ENCODE peak calls at places on chromosomes 11 and 22, in four cellular contexts. M, R, C and J are unnamed samples.

GRCh38 chr11:72446929-72447753 is 12.8 kb upstream of the CLPB start:
- DNase-seq in M (no peak), R (peak; percentile 61), C (peak; percentile 62), J (no peak)

GRCh38 chr11:19116315-19116970 is 525 bp upstream of the ZDHHC13 start:
- DNase-seq in M (peak; percentile 17), R (no peak), C (no peak), J (peak; percentile 11)

GRCh38 chr11:12189543-12190235 is 79.3 kb downstream of the MICAL2 start:
- DNase-seq in M (no peak), R (no peak), C (no peak), J (no peak)

GRCh38 chr11:30008946-30009525 is 7.8 kb downstream of the KCNA4 start:
- DNase-seq in M (no peak), R (no peak), C (no peak), J (no peak)

GRCh38 chr22:39236321-39237275 is 8.2 kb downstream of the PDGFB start:
- DNase-seq in M (peak; percentile 67), R (peak; percentile 63), C (no peak), J (no peak)

GRCh38 chr11:110522456-110522855 is 92.7 kb downstream of the FDX1 start:
- DNase-seq in M (no peak), R (no peak), C (no peak), J (no peak)

GRCh38 chr11:124481365-124482323 is 36.1 kb upstream of the OR8B8 start:
- DNase-seq in M (no peak), R (peak; percentile 77), C (peak; percentile 9), J (no peak)

GRCh38 chr11:86706341-86707131 is 34.1 kb upstream of the ME3 start:
- DNase-seq in M (no peak), R (peak; percentile 8), C (peak; percentile 77), J (no peak)

GRCh38 chr22:39130892-39131855 is 21.3 kb downstream of the CBX7 start:
- DNase-seq in M (no peak), R (no peak), C (peak; percentile 59), J (no peak)

GRCh38 chr11:114262681-114263509 is 33.3 kb upstream of the NNMT start:
- DNase-seq in M (no peak), R (peak; percentile 61), C (peak; percentile 44), J (peak; percentile 34)

GRCh38 chr22:49092751-49093150 is 734.9 kb downstream of the BRD1 start:
- DNase-seq in M (no peak), R (no peak), C (no peak), J (no peak)

GRCh38 chr11:77113382-77114088 is 10.9 kb downstream of the OMP start:
- DNase-seq in M (no peak), R (peak; percentile 70), C (no peak), J (peak; percentile 60)

GRCh38 chr22:26885441-26886261 is 228.3 kb downstream of the MIAT start:
- DNase-seq in M (no peak), R (no peak), C (no peak), J (no peak)

GRCh38 chr11:34044664-34045485 is 6.7 kb upstream of the CAPRIN1 start:
- DNase-seq in M (no peak), R (peak; percentile 76), C (no peak), J (peak; percentile 28)

GRCh38 chr22:17627961-17628303 is 617 bp downstream of the ATP6V1E1 start:
- DNase-seq in M (no peak), R (no peak), C (no peak), J (no peak)

GRCh38 chr11:75230621-75231020 is 10.0 kb upstream of the TPBGL start:
- DNase-seq in M (no peak), R (no peak), C (no peak), J (no peak)

GRCh38 chr11:73275381-73275750 is 3.2 kb downstream of the P2RY6 start:
- DNase-seq in M (no peak), R (no peak), C (no peak), J (peak; percentile 2)

DNA sequence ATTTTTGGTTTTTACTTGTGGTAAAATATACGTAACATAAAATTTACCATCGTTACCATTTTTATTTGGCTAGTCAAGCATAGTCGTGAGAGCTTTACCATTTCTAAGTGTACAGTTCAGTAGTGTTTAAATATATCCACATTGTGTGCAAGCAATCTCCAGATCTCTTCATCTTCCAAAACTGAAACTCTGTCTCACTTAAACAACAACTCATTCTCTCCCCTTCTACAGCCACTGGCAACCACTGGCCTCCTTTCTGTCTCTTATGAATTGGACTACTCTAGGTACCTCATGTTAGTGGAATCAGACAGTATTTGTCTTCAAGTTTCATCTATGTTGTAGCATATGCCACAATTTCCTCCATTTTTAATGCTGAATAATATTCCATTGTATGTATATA is 37.4 kb downstream of the SMC1B start:
- DNase-seq in M (no peak), R (no peak), C (no peak), J (no peak)
- TF ChIP-seq CREM in M (no peak), R (no peak), C (no peak), J (no peak)

DNA sequence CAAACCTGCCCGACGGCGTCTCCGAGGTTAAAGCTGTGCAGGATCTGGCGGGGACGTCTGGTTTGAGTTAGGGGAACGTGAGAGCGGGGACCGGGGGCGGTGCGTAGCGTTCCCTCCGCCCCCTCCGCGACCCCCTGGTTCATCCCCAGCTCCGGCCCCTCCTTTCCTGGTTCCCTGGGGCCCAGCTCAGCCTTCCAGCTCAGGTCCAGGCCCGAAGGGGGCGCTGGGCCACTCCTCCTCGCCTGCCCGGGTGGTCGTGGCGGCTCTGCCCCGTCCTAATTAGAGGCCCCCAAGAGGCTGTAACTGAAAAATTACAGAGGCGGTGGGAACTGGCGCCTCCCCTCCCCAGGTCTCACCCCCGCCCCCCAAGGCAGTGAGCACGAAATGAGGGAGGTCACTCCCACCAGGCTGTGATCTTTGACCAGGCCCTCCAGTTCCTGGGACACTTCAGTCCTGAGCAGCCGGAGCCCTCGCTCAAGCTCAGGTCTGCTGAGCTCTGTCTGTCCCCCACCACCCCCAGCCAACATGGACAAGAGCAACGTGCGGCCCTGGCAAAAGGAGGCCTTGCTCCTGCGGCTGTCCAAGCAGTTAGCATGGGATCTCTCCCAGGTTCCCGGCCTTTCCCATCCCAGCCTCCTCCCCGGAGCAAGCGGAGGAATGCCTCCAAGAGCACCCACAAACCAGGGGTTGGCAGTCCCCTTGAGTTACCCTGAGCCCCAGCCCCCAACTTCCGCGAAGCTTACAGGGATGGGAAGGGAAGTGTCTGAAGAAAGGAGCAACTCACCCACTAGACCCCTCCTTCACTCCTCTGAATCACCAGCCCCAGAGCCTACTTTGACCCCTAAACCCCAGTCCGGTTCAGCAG is 3.3 kb downstream of the CD248 start:
- DNase-seq in M (no peak), R (no peak), C (peak; percentile 69), J (peak; percentile 78)
- TF ChIP-seq CREM in M (no peak), R (no peak), C (no peak), J (no peak)

DNA sequence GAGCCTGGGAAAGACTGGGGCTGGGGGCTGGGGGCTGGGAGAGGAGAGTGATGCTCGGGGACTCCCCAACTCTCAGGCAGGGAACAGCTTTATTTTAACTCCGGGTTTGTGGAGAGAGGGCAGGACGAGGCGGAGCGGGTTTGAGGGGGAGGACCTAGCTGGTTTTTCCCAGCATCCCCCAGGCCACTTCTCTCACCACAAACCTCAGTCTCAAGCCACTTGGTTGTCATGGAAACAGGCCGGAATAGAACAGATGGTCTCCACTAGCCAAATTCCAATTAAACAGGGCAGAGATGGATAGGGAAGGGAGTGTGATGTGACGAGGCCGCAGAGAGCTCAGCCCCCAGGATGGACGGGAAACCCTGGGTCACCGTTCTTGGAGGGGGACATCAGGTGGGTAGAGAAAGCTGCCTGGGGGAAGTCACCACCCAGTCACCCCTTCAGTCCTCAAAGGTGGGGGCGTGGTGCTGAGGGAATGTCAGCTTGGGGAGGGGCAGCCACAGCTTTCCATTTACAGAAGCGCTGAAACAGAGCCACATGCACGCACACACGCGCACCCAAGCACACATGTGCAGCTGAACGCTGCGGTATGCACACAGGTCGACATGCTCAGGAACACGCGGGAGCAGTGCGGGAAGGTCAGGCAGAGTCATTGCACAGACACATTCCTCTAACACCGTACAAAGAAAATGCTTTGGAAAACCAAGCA is 19.2 kb downstream of the NECTIN1 start:
- DNase-seq in M (no peak), R (no peak), C (no peak), J (peak; percentile 53)
- TF ChIP-seq CREM in M (no peak), R (no peak), C (no peak), J (no peak)

GRCh38 chr22:45883811-45884170 is 93.2 kb downstream of the WNT7B start:
- DNase-seq in M (no peak), R (no peak), C (no peak), J (no peak)
- TF ChIP-seq CREM in M (no peak), R (no peak), C (no peak), J (no peak)

GRCh38 chr11:128405693-128406364 is 181.5 kb downstream of the ETS1 start:
- DNase-seq in M (no peak), R (no peak), C (no peak), J (no peak)

GRCh38 chr11:128409476-128409875 is 177.9 kb downstream of the ETS1 start:
- DNase-seq in M (no peak), R (no peak), C (no peak), J (no peak)

GRCh38 chr11:128411149-128411548 is 176.2 kb downstream of the ETS1 start:
- DNase-seq in M (no peak), R (no peak), C (no peak), J (no peak)

GRCh38 chr11:128406365-128406706 is 181.0 kb downstream of the ETS1 start:
- DNase-seq in M (no peak), R (no peak), C (no peak), J (no peak)

GRCh38 chr11:128407962-128408361 is 179.4 kb downstream of the ETS1 start:
- DNase-seq in M (no peak), R (no peak), C (no peak), J (no peak)
- TF ChIP-seq CREM in M (no peak), R (no peak), C (no peak), J (no peak)

GRCh38 chr22:28761449-28761755 is 11.1 kb upstream of the CCDC117 start:
- DNase-seq in M (no peak), R (no peak), C (no peak), J (no peak)

DNA sequence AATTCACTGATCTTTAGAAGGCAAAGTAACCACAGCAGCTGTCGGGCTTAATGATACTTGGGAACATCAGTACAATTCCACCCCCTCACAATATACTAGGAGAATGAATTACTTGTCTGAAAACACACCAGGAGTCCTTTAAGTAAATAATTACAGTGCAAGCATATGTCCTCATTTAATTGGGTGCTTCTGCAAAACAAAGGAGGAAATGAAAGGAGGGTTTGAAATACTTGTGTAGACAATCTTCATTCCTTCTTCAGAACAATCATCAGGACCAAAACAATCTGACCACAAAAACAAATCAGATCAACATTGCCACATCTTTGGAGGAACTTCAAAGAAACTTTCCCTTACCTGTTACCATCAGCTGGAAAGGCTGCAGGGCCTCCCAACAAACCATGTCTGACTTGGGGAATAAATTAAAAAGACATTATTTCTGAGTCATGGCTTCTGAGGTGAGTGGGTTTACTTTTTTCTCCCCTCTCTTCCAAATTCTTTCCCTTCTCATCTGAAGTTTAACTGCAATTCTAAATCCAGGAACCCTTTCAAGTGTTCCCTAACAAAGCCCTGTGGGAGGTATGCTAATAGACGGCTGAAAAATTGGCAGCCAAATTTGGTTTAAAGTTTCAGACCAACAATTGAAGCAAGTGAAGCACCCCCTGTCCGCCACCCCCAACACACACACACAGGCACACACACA is 12.5 kb upstream of the CCDC117 start:
- DNase-seq in M (peak; percentile 21), R (no peak), C (peak; percentile 96), J (peak; percentile 25)
- TF ChIP-seq CREM in M (no peak), R (no peak), C (peak; percentile 79), J (no peak)

DNA sequence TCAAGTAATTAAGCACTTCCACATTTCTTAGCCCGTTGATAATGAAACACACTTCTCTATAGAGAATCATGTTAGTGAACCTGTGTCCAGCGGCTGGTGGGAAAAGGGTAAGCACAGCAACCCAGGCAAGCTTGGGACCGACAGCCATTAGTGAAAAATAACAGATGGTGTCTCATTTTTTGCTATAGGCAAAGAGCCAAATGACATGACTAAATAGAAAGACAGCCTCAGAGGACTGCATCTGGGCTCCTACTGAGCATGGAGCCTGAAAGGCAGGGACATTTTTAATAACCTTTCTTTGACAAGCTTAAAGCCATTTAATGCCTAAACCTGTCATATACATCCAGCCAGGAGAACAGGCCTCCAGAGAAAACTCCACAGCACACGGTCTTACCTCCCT is 67.0 kb downstream of the FANCF start:
- DNase-seq in M (no peak), R (no peak), C (no peak), J (no peak)
- TF ChIP-seq CREM in M (no peak), R (no peak), C (no peak), J (no peak)